ENCODE peak calls at places on chromosomes 16 and 17, in five cellular contexts. N, R, W, C and M are unnamed samples.

GRCh38 chr17:78338860-78339259 is 21.0 kb downstream of the SOCS3 start:
- DNase-seq in R (peak; percentile 96), C (no peak), N (no peak), W (peak; percentile 67), M (no peak)

GRCh38 chr17:77311371-77311981 is 170.7 kb downstream of the SEC14L1 start:
- DNase-seq in N (no peak), C (no peak), W (no peak), R (no peak), M (no peak)

GRCh38 chr17:35930211-35931065 is at the start of gene RDM1:
- DNase-seq in W (peak; percentile 88), C (peak; percentile 14), N (peak; percentile 97), R (peak; percentile 79), M (peak; percentile 64)

GRCh38 chr16:53091508-53092211 is 36.9 kb downstream of the CHD9 start:
- DNase-seq in N (no peak), W (peak; percentile 72), C (peak; percentile 88), R (no peak), M (peak; percentile 84)

GRCh38 chr17:74737299-74738050 is 419 bp downstream of the RAB37 start:
- DNase-seq in N (peak; percentile 80), R (peak; percentile 28), W (peak; percentile 56), C (no peak), M (no peak)

GRCh38 chr17:46742539-46743270 is 75.8 kb downstream of the WNT3 start:
- DNase-seq in N (peak; percentile 76), W (no peak), R (peak; percentile 93), C (peak; percentile 76), M (peak; percentile 91)

GRCh38 chr17:49952912-49953497 is 16.0 kb upstream of the DLX4 start:
- DNase-seq in C (no peak), N (no peak), R (peak; percentile 86), W (no peak), M (peak; percentile 16)

GRCh38 chr17:64084940-64085649 is 44.8 kb downstream of the ERN1 start:
- DNase-seq in W (no peak), C (no peak), R (no peak), N (no peak), M (peak; percentile 34)

GRCh38 chr16:17835118-17835949 is 364.6 kb upstream of the XYLT1 start:
- DNase-seq in N (no peak), R (no peak), W (no peak), C (no peak), M (no peak)

GRCh38 chr16:78275420-78275819 is 176.0 kb downstream of the WWOX start:
- DNase-seq in C (no peak), R (no peak), N (no peak), W (no peak), M (no peak)

GRCh38 chr16:14024300-14024699 is 46.8 kb upstream of the MRTFB start:
- DNase-seq in R (peak; percentile 10), W (no peak), C (peak; percentile 35), N (no peak), M (peak; percentile 49)

GRCh38 chr16:31107465-31107867 is 720 bp upstream of the BCKDK start:
- DNase-seq in W (peak; percentile 81), C (no peak), R (no peak), N (no peak), M (no peak)

GRCh38 chr16:84461029-84461415 is 43.4 kb downstream of the MEAK7 start:
- DNase-seq in R (no peak), C (no peak), N (no peak), W (no peak), M (no peak)

GRCh38 chr17:49565948-49566491 is 9.7 kb upstream of the NXPH3 start:
- DNase-seq in R (peak; percentile 46), W (no peak), C (peak; percentile 47), N (no peak), M (peak; percentile 90)

GRCh38 chr17:82127704-82128103 is 29.7 kb upstream of the FASN start:
- DNase-seq in N (no peak), W (no peak), C (no peak), R (no peak), M (no peak)

GRCh38 chr17:35801583-35802224 is 6.3 kb upstream of the MMP28 start:
- DNase-seq in C (peak; percentile 86), N (no peak), W (peak; percentile 6), R (no peak), M (peak; percentile 73)

GRCh38 chr17:76957600-76958464 is 89.6 kb downstream of the MGAT5B start:
- DNase-seq in R (no peak), W (no peak), C (peak; percentile 11), N (no peak), M (peak; percentile 29)

GRCh38 chr17:76437467-76438402 is 15.2 kb downstream of the UBE2O start:
- DNase-seq in R (no peak), N (no peak), C (no peak), W (no peak), M (no peak)

GRCh38 chr17:63786117-63786516 is 12.1 kb downstream of the DDX42 start:
- DNase-seq in C (no peak), R (no peak), W (no peak), N (no peak), M (no peak)

GRCh38 chr17:81030726-81031570 is 4.0 kb upstream of the BAIAP2 start:
- DNase-seq in W (no peak), R (no peak), N (no peak), C (no peak), M (no peak)

GRCh38 chr17:57687642-57688041 is 57.5 kb downstream of the CCDC182 start:
- DNase-seq in R (no peak), N (no peak), C (no peak), W (no peak), M (no peak)

GRCh38 chr17:43832168-43832975 is 574 bp downstream of the MPP3 start:
- DNase-seq in C (peak; percentile 54), R (peak; percentile 90), N (peak; percentile 92), W (no peak), M (peak; percentile 55)

GRCh38 chr17:10352866-10353265 is 19.9 kb downstream of the MYH13 start:
- DNase-seq in N (no peak), R (no peak), W (peak; percentile 2), C (peak; percentile 38), M (no peak)

GRCh38 chr17:17840751-17841591 is 4.2 kb upstream of the SREBF1 start:
- DNase-seq in N (no peak), C (peak; percentile 47), R (peak; percentile 31), W (no peak), M (peak; percentile 45)

GRCh38 chr17:62092784-62093183 is 27.7 kb upstream of the MED13 start:
- DNase-seq in R (peak; percentile 21), W (no peak), N (no peak), C (no peak), M (no peak)

GRCh38 chr17:29042026-29042678 is 789 bp upstream of the PIPOX start:
- DNase-seq in R (no peak), N (no peak), C (no peak), W (no peak), M (no peak)

GRCh38 chr17:29043539-29044165 is 711 bp downstream of the PIPOX start:
- DNase-seq in N (no peak), W (no peak), C (no peak), R (no peak), M (no peak)

GRCh38 chr17:29045026-29045425 is 2.1 kb downstream of the PIPOX start:
- DNase-seq in N (no peak), C (no peak), R (no peak), W (no peak), M (no peak)

GRCh38 chr17:29041091-29041490 is 1.9 kb upstream of the PIPOX start:
- DNase-seq in C (no peak), R (no peak), N (no peak), W (no peak), M (no peak)

DNA sequence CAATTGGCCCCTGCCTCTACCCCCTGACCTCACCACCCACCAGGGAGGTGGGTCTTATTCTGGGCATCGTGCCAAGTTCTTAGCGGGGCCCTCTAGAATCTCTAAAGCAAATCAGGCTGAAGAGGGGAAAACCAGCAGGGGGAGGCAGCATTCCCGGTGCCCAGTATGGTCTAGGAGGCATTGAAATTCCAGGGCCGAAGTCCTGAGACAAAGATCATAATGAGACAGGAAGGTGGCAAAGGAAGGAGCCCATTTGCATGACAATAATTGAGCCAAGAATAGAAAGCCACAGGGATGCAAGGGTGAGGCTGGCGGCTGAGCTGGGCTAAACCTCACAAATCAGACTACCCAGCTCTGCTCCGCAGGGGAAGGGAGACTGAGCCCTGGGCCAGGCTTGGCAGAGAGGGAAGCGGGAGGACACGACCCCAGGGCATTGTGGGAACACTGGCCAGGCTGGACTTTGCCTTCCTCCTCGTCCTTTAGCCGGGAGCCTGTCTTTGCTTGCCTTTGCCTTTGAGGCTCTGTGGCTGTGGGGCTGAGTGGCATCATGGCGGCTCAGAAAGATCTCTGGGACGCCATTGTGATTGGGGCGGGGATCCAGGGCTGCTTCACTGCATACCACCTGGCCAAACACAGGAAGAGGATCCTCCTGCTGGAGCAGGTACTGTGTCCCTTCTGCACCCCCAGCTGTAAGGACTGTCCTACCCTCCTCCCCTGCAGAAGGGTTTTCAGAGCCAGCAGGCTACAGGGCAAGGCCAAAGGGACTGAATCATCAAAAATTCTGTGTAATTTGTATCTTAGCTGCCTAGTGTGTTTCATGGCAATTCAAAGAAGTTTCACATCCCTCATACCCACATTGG is at the start of gene PIPOX:
- DNase-seq in R (no peak), W (peak; percentile 18), C (no peak), N (no peak), M (peak; percentile 80)
- H3K4me3 ChIP-seq in R (no peak within 1 kb of the TSS), W (no peak within 1 kb of the TSS), C (no peak within 1 kb of the TSS), N (no peak within 1 kb of the TSS), M (peak within 1 kb of the TSS; percentile 33)

GRCh38 chr16:56201030-56201429 is 9.7 kb downstream of the GNAO1 start:
- DNase-seq in N (no peak), R (no peak), W (no peak), C (no peak), M (no peak)

GRCh38 chr16:56204836-56205235 is 13.5 kb downstream of the GNAO1 start:
- DNase-seq in R (no peak), C (no peak), N (no peak), W (no peak), M (no peak)

GRCh38 chr16:56202036-56202435 is 10.7 kb downstream of the GNAO1 start:
- DNase-seq in W (peak; percentile 32), N (no peak), R (peak; percentile 49), C (no peak), M (no peak)

GRCh38 chr16:56199164-56199563 is 7.9 kb downstream of the GNAO1 start:
- DNase-seq in N (no peak), R (no peak), W (peak; percentile 54), C (no peak), M (no peak)

GRCh38 chr16:56203052-56203451 is 11.8 kb downstream of the GNAO1 start:
- DNase-seq in W (peak; percentile 56), C (peak; percentile 6), N (peak; percentile 38), R (no peak), M (peak; percentile 9)
- TF ChIP-seq CTCF in W (peak; percentile 48), C (no peak), N (no peak), R (no peak), M (peak; percentile 16)

DNA sequence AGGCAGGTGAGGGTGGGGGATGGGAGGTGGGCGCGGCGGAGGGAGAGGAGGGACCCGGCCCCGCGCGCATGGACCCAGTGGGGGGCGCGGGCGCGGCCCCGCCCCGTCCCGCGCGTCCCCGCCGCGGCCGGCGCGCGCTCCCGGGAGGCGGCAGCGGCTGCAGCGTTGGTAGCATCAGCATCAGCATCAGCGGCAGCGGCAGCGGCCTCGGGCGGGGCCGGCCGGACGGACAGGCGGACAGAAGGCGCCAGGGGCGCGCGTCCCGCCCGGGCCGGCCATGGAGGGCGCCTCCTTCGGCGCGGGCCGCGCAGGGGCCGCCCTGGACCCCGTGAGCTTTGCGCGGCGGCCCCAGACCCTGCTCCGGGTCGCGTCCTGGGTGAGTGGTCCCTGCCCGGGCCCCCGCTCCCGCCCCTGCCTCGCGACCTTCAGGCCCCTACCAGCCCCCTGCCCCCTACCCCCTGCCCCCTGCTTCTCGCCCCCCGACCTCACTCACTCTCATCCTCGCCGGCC is at the start of gene SYNGR3:
- DNase-seq in W (no peak), N (no peak), R (peak; percentile 39), C (no peak), M (no peak)
- H3K4me3 ChIP-seq in W (peak within 1 kb of the TSS; percentile 76), N (peak within 1 kb of the TSS; percentile 56), R (peak within 1 kb of the TSS; percentile 52), C (peak within 1 kb of the TSS; percentile 41), M (no peak within 1 kb of the TSS)

GRCh38 chr16:8714143-8714542 is 39.7 kb downstream of the ABAT start:
- DNase-seq in N (no peak), W (no peak), C (no peak), R (no peak), M (no peak)
- TF ChIP-seq CTCF in N (no peak), W (no peak), C (no peak), R (no peak), M (no peak)